ENCODE peak calls at places on chromosomes 13 and 19, in eight cellular contexts. I, V, P, R, C, F, A and M are unnamed samples. For H3K4me1, the result is how much of the 10 kb centered on the place peaks cover.

GRCh38 chr13:45873491-45874360 is 22.2 kb upstream of the SIAH3 start:
- DNase-seq in V (no peak), A (no peak), I (no peak), P (no peak), F (peak), R (no peak), C (no peak), M (no peak)

GRCh38 chr13:35787937-35788336 is 311.4 kb upstream of the MAB21L1 start:
- DNase-seq in R (no peak), C (no peak), P (no peak), V (no peak), F (no peak), A (no peak), I (no peak), M (no peak)

GRCh38 chr13:33353210-33353609 is 67.7 kb upstream of the STARD13 start:
- DNase-seq in V (peak), C (no peak), P (no peak), F (no peak), I (no peak), A (peak), R (no peak), M (peak)

GRCh38 chr13:23020246-23020843 is 160.4 kb upstream of the SGCG start:
- DNase-seq in A (no peak), P (peak), I (peak), V (peak), C (no peak), F (peak), R (no peak), M (no peak)

GRCh38 chr13:113649212-113649611 is 8.8 kb downstream of the ATP4B start:
- DNase-seq in A (peak), V (no peak), R (peak), F (no peak), P (no peak), C (no peak), I (no peak), M (peak)

GRCh38 chr13:87331178-87331577 is 340.0 kb upstream of the SLITRK5 start:
- DNase-seq in R (no peak), C (no peak), I (no peak), V (no peak), A (no peak), F (no peak), P (no peak), M (no peak)

GRCh38 chr19:7534531-7534980 is 961 bp upstream of the PNPLA6 start:
- DNase-seq in V (peak), I (peak), F (peak), C (peak), P (no peak), A (peak), R (no peak), M (peak)

GRCh38 chr13:26050568-26051230 is 1.1 kb downstream of the SHISA2 start:
- DNase-seq in F (peak), A (peak), P (no peak), C (no peak), R (no peak), I (no peak), V (no peak), M (no peak)

GRCh38 chr13:112065867-112066623 is 904 bp upstream of the SOX1 start:
- DNase-seq in V (no peak), I (no peak), C (no peak), F (no peak), R (peak), P (no peak), A (no peak), M (no peak)

GRCh38 chr13:28753946-28754345 is 35.2 kb upstream of the SLC46A3 start:
- DNase-seq in A (no peak), C (no peak), R (no peak), V (no peak), P (no peak), I (no peak), F (no peak), M (no peak)

GRCh38 chr19:2491130-2491801 is 15.3 kb downstream of the GADD45B start:
- DNase-seq in A (peak), V (peak), C (no peak), F (peak), I (no peak), P (no peak), R (no peak), M (no peak)

GRCh38 chr13:113926301-113926761 is 47.5 kb downstream of the C13orf46 start:
- DNase-seq in V (no peak), P (no peak), I (no peak), F (peak), C (no peak), R (peak), A (no peak), M (peak)

GRCh38 chr13:30006246-30006645 is 155.8 kb upstream of the UBL3 start:
- DNase-seq in P (no peak), C (no peak), F (no peak), I (no peak), R (no peak), A (no peak), V (no peak), M (no peak)

GRCh38 chr13:83941669-83942335 is 59.5 kb upstream of the SLITRK1 start:
- DNase-seq in F (no peak), I (no peak), A (no peak), V (no peak), C (no peak), R (no peak), P (no peak), M (no peak)

GRCh38 chr19:55376381-55376933 is at the start of gene TMEM190:
- DNase-seq in V (no peak), I (no peak), C (no peak), R (no peak), A (no peak), P (no peak), F (no peak), M (no peak)

GRCh38 chr13:97934590-97934989 is 18.9 kb upstream of the IPO5 start:
- DNase-seq in P (no peak), V (no peak), I (no peak), F (no peak), A (no peak), R (no peak), C (no peak), M (no peak)

GRCh38 chr19:1001538-1002166 is 1.4 kb downstream of the GRIN3B start:
- DNase-seq in F (peak), A (peak), V (peak), C (peak), I (no peak), R (no peak), P (no peak), M (no peak)

GRCh38 chr13:108269601-108270328 is at the start of gene TNFSF13B:
- DNase-seq in I (no peak), C (peak), A (peak), V (peak), R (no peak), F (peak), P (no peak), M (peak)

GRCh38 chr13:90552702-90553101 is 794.8 kb upstream of the MIR17HG start:
- DNase-seq in I (no peak), A (no peak), V (no peak), F (no peak), P (no peak), R (no peak), C (no peak), M (no peak)

GRCh38 chr13:30963794-30964193 is 31.3 kb downstream of the TEX26 start:
- DNase-seq in P (no peak), F (peak), R (no peak), I (no peak), A (peak), C (no peak), V (peak), M (no peak)

GRCh38 chr19:48671456-48671995 is 1.3 kb downstream of the NTN5 start:
- DNase-seq in F (no peak), C (no peak), V (no peak), A (no peak), R (no peak), P (no peak), I (no peak), M (no peak)

GRCh38 chr19:43664008-43664407 is 6.0 kb downstream of the PLAUR start:
- DNase-seq in F (no peak), V (no peak), P (no peak), R (no peak), C (no peak), A (no peak), I (no peak), M (no peak)

GRCh38 chr19:51721905-51722304 is 1.9 kb downstream of the HAS1 start:
- DNase-seq in F (no peak), V (no peak), A (no peak), I (no peak), C (no peak), P (no peak), R (no peak), M (no peak)

GRCh38 chr19:1874554-1875185 is 10.6 kb downstream of the ABHD17A start:
- DNase-seq in F (no peak), I (no peak), R (no peak), A (no peak), P (no peak), C (no peak), V (no peak), M (no peak)

GRCh38 chr13:57633950-57634828 is 2.6 kb downstream of the PCDH17 start:
- DNase-seq in P (no peak), R (no peak), V (no peak), C (no peak), F (no peak), A (no peak), I (no peak), M (no peak)

GRCh38 chr13:37326319-37326718 is 220.9 kb upstream of the CSNK1A1L start:
- DNase-seq in V (no peak), R (no peak), F (peak), P (no peak), C (no peak), I (no peak), A (no peak), M (no peak)

GRCh38 chr13:75936791-75937190 is 300.7 kb downstream of the LMO7 start:
- DNase-seq in R (no peak), P (no peak), A (no peak), C (no peak), V (no peak), F (no peak), I (no peak), M (no peak)

GRCh38 chr13:87524775-87525174 is 146.4 kb upstream of the SLITRK5 start:
- DNase-seq in V (no peak), C (no peak), I (no peak), F (no peak), R (no peak), A (no peak), P (no peak), M (no peak)

GRCh38 chr19:55526216-55527196 is 10.4 kb downstream of the SBK2 start:
- DNase-seq in F (peak), A (peak), C (no peak), R (no peak), P (no peak), V (peak), I (no peak), M (peak)

GRCh38 chr19:1850809-1851544 is 2.7 kb upstream of the REXO1 start:
- DNase-seq in P (no peak), C (no peak), R (no peak), V (no peak), I (no peak), F (no peak), A (no peak), M (no peak)

GRCh38 chr19:47186337-47187022 is 44.5 kb downstream of the BBC3 start:
- DNase-seq in V (no peak), A (no peak), R (no peak), I (no peak), P (no peak), F (no peak), C (peak), M (no peak)

GRCh38 chr19:16609511-16609910 is 18.5 kb downstream of the MED26 start:
- DNase-seq in A (no peak), P (no peak), C (no peak), R (no peak), I (no peak), V (no peak), F (no peak), M (no peak)

GRCh38 chr19:48400018-48400742 is 6.7 kb downstream of the GRIN2D start:
- DNase-seq in F (no peak), C (peak), A (peak), P (no peak), R (no peak), I (no peak), V (peak), M (peak)

GRCh38 chr13:51817717-51818116 is 13.8 kb upstream of the DHRS12 start:
- DNase-seq in I (no peak), C (no peak), A (no peak), R (no peak), V (no peak), P (no peak), F (no peak), M (no peak)

GRCh38 chr19:47544075-47544474 is 28.9 kb downstream of the ZNF541 start:
- DNase-seq in R (no peak), F (no peak), C (no peak), P (no peak), V (no peak), A (no peak), I (no peak), M (no peak)

GRCh38 chr19:7641288-7642276 is 4.7 kb downstream of the STXBP2 start:
- DNase-seq in F (no peak), I (no peak), V (no peak), R (no peak), A (no peak), C (peak), P (no peak), M (no peak)

GRCh38 chr19:14237011-14237941 is 31.3 kb upstream of the ADGRL1 start:
- DNase-seq in I (no peak), A (no peak), R (no peak), V (no peak), F (no peak), C (no peak), P (no peak), M (no peak)

GRCh38 chr13:60727140-60727539 is 330.1 kb downstream of the TDRD3 start:
- DNase-seq in A (no peak), V (no peak), F (no peak), R (no peak), C (no peak), I (no peak), P (no peak), M (no peak)

GRCh38 chr19:39436350-39436716 is 584 bp upstream of the RPS16 start:
- DNase-seq in F (no peak), R (no peak), C (no peak), P (no peak), V (no peak), A (no peak), I (no peak), M (no peak)

GRCh38 chr19:39435499-39436349 is at the start of gene RPS16:
- DNase-seq in R (peak), F (peak), C (peak), A (peak), P (peak), I (peak), V (peak), M (peak)

GRCh38 chr19:39432677-39433025 is 3.1 kb downstream of the RPS16 start:
- DNase-seq in V (no peak), A (no peak), R (no peak), C (no peak), I (no peak), P (no peak), F (no peak), M (no peak)

GRCh38 chr19:39433480-39434079 is 2.2 kb downstream of the RPS16 start:
- DNase-seq in R (no peak), A (no peak), V (no peak), C (no peak), F (no peak), P (no peak), I (no peak), M (no peak)

GRCh38 chr19:39434123-39435076 is 1.3 kb downstream of the RPS16 start:
- DNase-seq in C (no peak), I (no peak), A (no peak), V (no peak), P (no peak), R (no peak), F (no peak), M (no peak)
- H3K4me1 ChIP-seq in C (under half), I (under half), A (under half), V (under half), P (half or more), R (under half), F (under half), M (under half)

GRCh38 chr13:106558527-106558926 is 9.4 kb downstream of the ARGLU1 start:
- DNase-seq in F (no peak), R (no peak), I (no peak), V (no peak), P (no peak), A (no peak), C (no peak), M (no peak)
- H3K4me1 ChIP-seq in F (under half), R (under half), I (under half), V (under half), P (under half), A (under half), C (under half), M (half or more)

GRCh38 chr19:15248648-15249559 is 16.7 kb upstream of the EPHX3 start:
- DNase-seq in I (peak), F (peak), R (peak), P (peak), A (peak), V (peak), C (no peak), M (peak)
- H3K4me1 ChIP-seq in I (half or more), F (half or more), R (half or more), P (under half), A (half or more), V (under half), C (under half), M (half or more)

GRCh38 chr13:20819715-20820114 is 46.0 kb upstream of the EEF1AKMT1 start:
- DNase-seq in A (no peak), F (no peak), V (no peak), C (no peak), R (no peak), P (no peak), I (no peak), M (no peak)
- H3K4me1 ChIP-seq in A (under half), F (under half), V (under half), C (under half), R (under half), P (under half), I (under half), M (half or more)

DNA sequence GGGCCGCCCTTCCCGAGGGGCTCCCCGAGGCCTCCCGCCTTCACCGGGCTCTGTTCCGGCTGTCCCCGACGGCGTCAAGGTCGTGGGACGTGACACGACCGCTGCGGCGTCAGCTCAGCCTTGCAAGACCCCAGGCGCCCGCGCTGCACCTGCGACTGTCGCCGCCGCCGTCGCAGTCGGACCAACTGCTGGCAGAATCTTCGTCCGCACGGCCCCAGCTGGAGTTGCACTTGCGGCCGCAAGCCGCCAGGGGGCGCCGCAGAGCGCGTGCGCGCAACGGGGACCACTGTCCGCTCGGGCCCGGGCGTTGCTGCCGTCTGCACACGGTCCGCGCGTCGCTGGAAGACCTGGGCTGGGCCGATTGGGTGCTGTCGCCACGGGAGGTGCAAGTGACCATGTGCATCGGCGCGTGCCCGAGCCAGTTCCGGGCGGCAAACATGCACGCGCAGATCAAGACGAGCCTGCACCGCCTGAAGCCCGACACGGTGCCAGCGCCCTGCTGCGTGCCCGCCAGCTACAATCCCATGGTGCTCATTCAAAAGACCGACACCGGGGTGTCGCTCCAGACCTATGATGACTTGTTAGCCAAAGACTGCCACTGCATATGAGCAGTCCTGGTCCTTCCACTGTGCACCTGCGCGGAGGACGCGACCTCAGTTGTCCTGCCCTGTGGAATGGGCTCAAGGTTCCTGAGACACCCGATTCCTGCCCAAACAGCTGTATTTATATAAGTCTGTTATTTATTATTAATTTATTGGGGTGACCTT is 2.6 kb downstream of the GDF15 start:
- DNase-seq in V (peak), R (peak), F (peak), I (peak), A (peak), C (peak), P (no peak), M (peak)
- H3K4me1 ChIP-seq in V (under half), R (under half), F (under half), I (under half), A (under half), C (under half), P (under half), M (under half)